ENCODE peak calls at places on chromosomes 6 and 20, in six cellular contexts. M, G, V, N, J and U are unnamed samples.

GRCh38 chr6:70391513-70391912 is 21.8 kb upstream of the FAM135A start:
- DNase-seq in M (no peak), J (no peak), G (no peak), N (no peak), V (no peak), U (no peak)

GRCh38 chr6:9224539-9224938 is 789.2 kb upstream of the SLC35B3 start:
- DNase-seq in N (no peak), J (no peak), M (no peak), V (no peak), G (no peak), U (no peak)

GRCh38 chr6:108174371-108175175 is 8.8 kb downstream of the NR2E1 start:
- DNase-seq in N (no peak), M (peak), V (peak), J (peak), G (peak), U (peak)

GRCh38 chr20:51319522-51319921 is 223.0 kb downstream of the NFATC2 start:
- DNase-seq in J (no peak), M (no peak), N (no peak), V (no peak), G (peak), U (no peak)

GRCh38 chr6:142943746-142944125 is 1.2 kb downstream of the HIVEP2 start:
- DNase-seq in M (no peak), G (peak), V (peak), J (peak), N (no peak), U (peak)

GRCh38 chr20:58688838-58689237 is 3.8 kb upstream of the NPEPL1 start:
- DNase-seq in M (no peak), N (no peak), J (no peak), G (peak), V (no peak), U (no peak)

GRCh38 chr6:83708546-83708969 is 343 bp downstream of the SNAP91 start:
- DNase-seq in V (no peak), J (peak), N (peak), M (peak), G (peak), U (no peak)

GRCh38 chr6:96156425-96156824 is 140.7 kb downstream of the FUT9 start:
- DNase-seq in N (no peak), M (no peak), V (no peak), J (no peak), G (no peak), U (no peak)

GRCh38 chr20:341682-342081 is 5.2 kb upstream of the NRSN2 start:
- DNase-seq in M (no peak), G (peak), V (no peak), J (no peak), N (no peak), U (no peak)

DNA sequence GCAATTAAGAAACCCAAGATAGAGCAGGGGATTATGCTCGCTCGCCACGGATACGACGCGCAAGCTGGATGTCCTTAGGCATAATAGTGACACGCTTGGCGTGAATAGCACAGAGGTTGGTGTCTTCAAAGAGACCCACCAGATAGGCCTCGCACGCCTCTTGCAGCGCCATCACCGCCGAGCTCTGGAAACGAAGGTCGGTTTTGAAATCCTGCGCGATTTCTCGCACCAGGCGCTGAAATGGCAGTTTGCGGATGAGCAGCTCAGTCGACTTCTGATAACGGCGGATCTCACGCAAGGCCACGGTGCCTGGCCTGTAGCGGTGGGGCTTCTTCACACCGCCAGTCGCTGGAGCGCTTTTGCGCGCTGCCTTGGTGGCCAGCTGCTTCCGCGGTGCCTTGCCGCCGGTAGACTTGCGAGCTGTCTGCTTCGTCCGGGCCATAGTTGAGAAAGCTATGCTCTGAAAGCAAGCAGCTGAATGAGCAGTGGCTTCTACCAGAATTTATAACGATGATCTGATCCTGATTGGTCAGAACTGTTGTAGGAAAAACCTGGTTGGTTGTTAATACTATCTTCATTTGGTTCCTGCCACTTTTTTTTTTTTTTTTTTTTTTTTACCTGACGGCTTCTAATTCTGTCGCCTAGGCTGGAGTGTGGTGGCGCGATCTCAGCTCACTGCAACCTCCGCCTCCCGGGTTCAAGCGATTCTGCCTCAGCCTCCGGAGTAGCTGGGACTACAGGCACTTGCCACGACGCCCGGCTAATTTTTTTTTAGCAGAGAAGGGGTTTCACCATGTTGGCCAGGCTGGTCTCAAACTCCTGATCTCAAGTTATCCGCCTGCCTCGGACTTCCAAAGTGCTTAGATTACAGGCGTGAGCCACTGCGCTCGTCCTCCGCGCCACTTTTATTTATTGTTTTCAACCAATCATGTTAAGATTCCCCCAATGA is 21.6 kb downstream of the OR2B2 start:
- DNase-seq in J (peak), M (no peak), N (peak), V (peak), G (peak), U (peak)
- TF ChIP-seq CTCF in J (no peak), M (no peak), N (no peak), V (no peak), G (peak), U (no peak)

GRCh38 chr6:109406196-109406595 is 23.9 kb upstream of the CD164 start:
- DNase-seq in M (no peak), V (no peak), N (no peak), J (no peak), G (peak), U (no peak)

DNA sequence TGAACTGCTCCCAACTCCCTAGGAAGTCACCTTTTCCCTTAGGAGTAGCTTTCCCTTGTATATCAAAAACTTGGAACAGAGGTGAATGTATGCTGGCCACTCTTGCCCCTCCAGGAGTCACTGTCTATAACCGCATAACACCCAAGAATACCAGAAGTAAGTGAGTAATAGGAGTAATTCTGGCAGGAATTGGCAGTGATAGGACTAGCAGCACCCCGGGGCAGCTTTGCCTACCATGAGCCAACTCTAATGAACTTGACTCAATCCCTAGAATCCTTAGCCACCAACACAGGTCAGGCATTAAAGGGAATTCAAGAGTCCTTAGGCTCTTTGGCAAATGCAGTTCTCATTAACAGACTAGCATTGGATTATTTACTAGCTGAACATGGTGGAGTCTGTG is 28.8 kb upstream of the CD164 start:
- DNase-seq in N (no peak), J (no peak), V (no peak), G (no peak), M (no peak), U (no peak)
- TF ChIP-seq CTCF in N (no peak), J (no peak), V (no peak), G (no peak), M (no peak), U (no peak)

GRCh38 chr20:8018928-8019177 is 708 bp downstream of the TMX4 start:
- DNase-seq in J (no peak), N (no peak), G (peak), V (no peak), M (no peak), U (no peak)
- TF ChIP-seq CTCF in J (no peak), N (no peak), G (no peak), V (no peak), M (no peak), U (no peak)

GRCh38 chr6:33914519-33915120 is 110.8 kb upstream of the MLN start:
- DNase-seq in M (no peak), G (no peak), V (peak), N (no peak), J (no peak), U (no peak)
- TF ChIP-seq CTCF in M (no peak), G (no peak), V (no peak), N (no peak), J (no peak), U (no peak)

GRCh38 chr6:160766657-160767018 is 64.6 kb downstream of the PLG start:
- DNase-seq in J (no peak), N (no peak), V (no peak), G (no peak), M (no peak), U (no peak)

GRCh38 chr6:160765412-160765811 is 63.4 kb downstream of the PLG start:
- DNase-seq in J (no peak), M (no peak), G (no peak), V (no peak), N (no peak), U (no peak)

GRCh38 chr6:160767647-160768019 is 65.6 kb downstream of the PLG start:
- DNase-seq in J (no peak), G (no peak), V (no peak), M (no peak), N (no peak), U (no peak)

GRCh38 chr6:160768101-160768500 is 66.1 kb downstream of the PLG start:
- DNase-seq in N (no peak), J (no peak), G (no peak), M (no peak), V (no peak), U (no peak)

GRCh38 chr6:160767019-160767646 is 65.1 kb downstream of the PLG start:
- DNase-seq in V (peak), G (peak), J (peak), N (peak), M (peak), U (peak)
- TF ChIP-seq CTCF in V (peak), G (peak), J (peak), N (peak), M (peak), U (peak)

DNA sequence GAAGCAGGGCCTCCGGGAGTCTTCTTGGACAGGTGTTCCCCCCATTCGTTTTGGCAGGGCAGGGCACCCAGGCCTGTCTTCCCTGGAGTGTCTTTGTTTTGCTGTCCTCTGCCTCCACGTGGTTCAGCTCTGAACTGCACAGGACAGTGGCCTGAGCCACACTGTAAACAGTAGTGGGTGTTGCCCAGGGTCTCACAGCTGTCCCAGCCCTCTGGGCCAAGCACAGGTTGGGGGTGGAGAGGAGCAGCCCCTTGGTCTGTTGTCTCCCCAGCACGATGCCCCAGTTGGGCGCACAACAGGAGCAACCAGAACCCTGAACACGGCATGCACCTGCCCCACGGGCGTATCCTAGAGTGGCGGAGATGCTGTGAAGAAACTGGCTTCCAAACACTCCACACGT is 14.4 kb downstream of the CCDC167 start:
- DNase-seq in G (no peak), J (peak), M (no peak), N (no peak), V (no peak), U (no peak)
- TF ChIP-seq CTCF in G (peak), J (peak), M (peak), N (no peak), V (no peak), U (no peak)

GRCh38 chr20:20513720-20514119 is 145.8 kb downstream of the INSM1 start:
- DNase-seq in M (no peak), V (no peak), N (no peak), G (no peak), J (no peak), U (no peak)
- TF ChIP-seq CTCF in M (no peak), V (no peak), N (no peak), G (no peak), J (no peak), U (no peak)

GRCh38 chr20:63215101-63216040 is 560 bp downstream of the YTHDF1 start:
- DNase-seq in N (no peak), G (peak), M (peak), V (no peak), J (peak), U (no peak)
- TF ChIP-seq CTCF in N (no peak), G (peak), M (peak), V (no peak), J (peak), U (no peak)

DNA sequence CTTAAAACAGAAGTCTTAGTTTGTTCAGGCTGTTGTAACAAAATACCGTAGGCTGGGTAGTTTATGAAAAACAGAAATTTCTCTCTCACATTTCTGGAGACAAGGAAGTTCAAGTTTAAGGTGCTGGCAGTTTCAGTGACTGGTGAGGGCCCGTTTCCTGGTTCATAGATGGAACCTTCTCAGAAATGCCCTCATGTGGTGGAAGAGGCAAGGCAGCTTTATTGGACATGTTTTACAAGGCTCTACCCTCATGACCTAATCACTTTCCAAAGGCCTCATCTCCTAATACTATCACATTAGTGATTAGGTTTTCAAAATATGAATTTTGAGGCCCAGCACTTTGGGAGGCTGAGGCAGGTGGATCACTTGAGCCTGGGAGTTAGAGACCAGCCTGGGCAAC is 2.4 kb downstream of the HEBP2 start:
- DNase-seq in J (no peak), M (no peak), V (no peak), G (no peak), N (no peak), U (no peak)
- TF ChIP-seq CTCF in J (no peak), M (no peak), V (no peak), G (peak), N (no peak), U (no peak)

GRCh38 chr20:61551401-61551800 is 299.3 kb downstream of the CDH4 start:
- DNase-seq in N (no peak), V (no peak), M (no peak), J (no peak), G (no peak), U (no peak)

GRCh38 chr20:61546641-61547040 is 294.6 kb downstream of the CDH4 start:
- DNase-seq in M (no peak), G (no peak), N (no peak), J (no peak), V (no peak), U (no peak)

GRCh38 chr20:61544910-61545889 is 293.1 kb downstream of the CDH4 start:
- DNase-seq in M (no peak), G (no peak), J (no peak), V (no peak), N (no peak), U (no peak)

GRCh38 chr20:61549865-61550264 is 297.8 kb downstream of the CDH4 start:
- DNase-seq in M (no peak), N (no peak), J (no peak), G (no peak), V (no peak), U (no peak)

GRCh38 chr20:61548069-61548468 is 296.0 kb downstream of the CDH4 start:
- DNase-seq in N (no peak), V (no peak), M (no peak), G (no peak), J (no peak), U (no peak)
- TF ChIP-seq CTCF in N (no peak), V (no peak), M (no peak), G (no peak), J (no peak), U (no peak)